ENCODE peak calls at places on chromosomes 5 and 9, in eight cellular contexts. S, Y, H, A, N, J, I and T are unnamed samples.
A peak's percentile ranks its signal among the peaks of the same experiment; 100 is the strongest.

GRCh38 chr5:130034872-130035271 is 130.6 kb downstream of the CHSY3 start:
- DNase-seq in I (no peak), S (no peak), N (no peak), H (no peak), J (peak; percentile 72), Y (no peak), A (no peak), T (no peak)

GRCh38 chr5:5461012-5461411 is 38.5 kb downstream of the ICE1 start:
- DNase-seq in J (no peak), A (no peak), I (no peak), Y (no peak), N (no peak), S (no peak), H (no peak), T (no peak)

GRCh38 chr5:10106806-10107205 is 142.9 kb downstream of the ATPSCKMT start:
- DNase-seq in J (peak; percentile 57), Y (no peak), H (no peak), S (no peak), A (no peak), N (no peak), I (no peak), T (no peak)

GRCh38 chr5:20601678-20602100 is 613.7 kb upstream of the CDH18 start:
- DNase-seq in S (no peak), N (no peak), H (no peak), Y (no peak), I (peak; percentile 3), J (peak; percentile 34), A (no peak), T (peak; percentile 57)

GRCh38 chr9:134590240-134591081 is 51.1 kb upstream of the COL5A1 start:
- DNase-seq in N (peak; percentile 24), J (no peak), S (no peak), A (no peak), I (peak; percentile 50), Y (no peak), H (no peak), T (no peak)

GRCh38 chr9:19408316-19408692 is 505 bp upstream of the ACER2 start:
- DNase-seq in S (no peak), A (no peak), H (no peak), N (no peak), J (no peak), Y (no peak), I (peak; percentile 66), T (no peak)

GRCh38 chr5:12876541-12877298 is 972.5 kb upstream of the CTNND2 start:
- DNase-seq in Y (peak; percentile 0), H (no peak), A (no peak), J (no peak), S (no peak), I (no peak), N (no peak), T (no peak)

GRCh38 chr9:105299190-105299854 is 54.9 kb downstream of the SLC44A1 start:
- DNase-seq in H (no peak), I (no peak), Y (peak; percentile 92), J (peak; percentile 85), S (no peak), N (peak; percentile 26), A (peak; percentile 68), T (no peak)

GRCh38 chr9:124286292-124286931 is 28.7 kb downstream of the NEK6 start:
- DNase-seq in S (no peak), H (peak; percentile 19), J (peak; percentile 89), A (peak; percentile 92), Y (peak; percentile 97), I (no peak), N (no peak), T (no peak)

GRCh38 chr5:133741818-133742355 is 129.5 kb upstream of the FSTL4 start:
- DNase-seq in I (no peak), A (no peak), Y (no peak), S (no peak), H (no peak), N (no peak), J (no peak), T (no peak)

GRCh38 chr9:97906236-97906831 is 16.0 kb downstream of the TRMO start:
- DNase-seq in N (no peak), Y (no peak), I (no peak), H (no peak), J (no peak), A (no peak), S (no peak), T (no peak)

GRCh38 chr9:19284729-19285128 is 54.2 kb downstream of the DENND4C start:
- DNase-seq in A (no peak), J (no peak), Y (peak; percentile 21), S (no peak), N (no peak), H (no peak), I (no peak), T (no peak)

GRCh38 chr5:171702391-171702790 is 83.2 kb upstream of the SMIM23 start:
- DNase-seq in Y (no peak), I (no peak), S (no peak), J (no peak), A (no peak), H (no peak), N (no peak), T (no peak)

GRCh38 chr5:109455598-109456096 is 45.9 kb upstream of the PJA2 start:
- DNase-seq in Y (no peak), S (no peak), I (no peak), N (peak; percentile 11), J (peak; percentile 87), A (peak; percentile 51), H (peak; percentile 31), T (no peak)

GRCh38 chr9:21872696-21873095 is 70.3 kb downstream of the MTAP start:
- DNase-seq in J (no peak), H (no peak), Y (no peak), A (peak; percentile 1), I (no peak), N (no peak), S (no peak), T (no peak)

GRCh38 chr9:99489043-99489378 is 266.9 kb downstream of the SEC61B start:
- DNase-seq in N (no peak), I (no peak), A (no peak), Y (no peak), J (peak; percentile 77), H (no peak), S (no peak), T (no peak)

GRCh38 chr5:139077899-139078298 is 120.3 kb downstream of the SIL1 start:
- DNase-seq in N (peak; percentile 12), S (no peak), H (no peak), A (no peak), J (no peak), Y (no peak), I (no peak), T (no peak)

GRCh38 chr9:30575691-30576090 is 1808.8 kb upstream of the ACO1 start:
- DNase-seq in S (no peak), J (no peak), I (no peak), Y (no peak), A (no peak), H (no peak), N (no peak), T (no peak)

GRCh38 chr9:36793277-36793676 is 220.6 kb downstream of the MELK start:
- DNase-seq in I (peak; percentile 72), J (no peak), Y (no peak), N (no peak), A (no peak), S (no peak), H (peak; percentile 32), T (no peak)

GRCh38 chr5:173296737-173297676 is 31.2 kb downstream of the STC2 start:
- DNase-seq in A (no peak), S (peak; percentile 46), H (no peak), Y (no peak), I (peak; percentile 58), J (no peak), N (peak; percentile 85), T (no peak)

GRCh38 chr9:112485574-112485973 is 1.1 kb upstream of the KIAA1958 start:
- DNase-seq in I (no peak), Y (no peak), N (no peak), S (no peak), J (no peak), H (no peak), A (no peak), T (no peak)
- H3K4me3 ChIP-seq in I (peak overlapping the region; percentile 92), Y (no peak overlapping the region), N (peak overlapping the region; percentile 93), S (no peak overlapping the region), J (no peak overlapping the region), H (peak overlapping the region; percentile 78), A (no peak overlapping the region), T (no peak overlapping the region)

GRCh38 chr5:1788828-1789227 is 10.8 kb downstream of the MRPL36 start:
- DNase-seq in S (no peak), N (peak; percentile 10), A (no peak), Y (no peak), I (peak; percentile 61), H (no peak), J (no peak), T (no peak)
- H3K27me3 ChIP-seq in S (no peaks in the 10 kb centered on the region), N (peaks cover 11% of the 10 kb centered on the region), A (no peaks in the 10 kb centered on the region), Y (peaks cover 3% of the 10 kb centered on the region), I (no peaks in the 10 kb centered on the region), H (peaks cover 3% of the 10 kb centered on the region), J (no peaks in the 10 kb centered on the region), T (no peaks in the 10 kb centered on the region)

DNA sequence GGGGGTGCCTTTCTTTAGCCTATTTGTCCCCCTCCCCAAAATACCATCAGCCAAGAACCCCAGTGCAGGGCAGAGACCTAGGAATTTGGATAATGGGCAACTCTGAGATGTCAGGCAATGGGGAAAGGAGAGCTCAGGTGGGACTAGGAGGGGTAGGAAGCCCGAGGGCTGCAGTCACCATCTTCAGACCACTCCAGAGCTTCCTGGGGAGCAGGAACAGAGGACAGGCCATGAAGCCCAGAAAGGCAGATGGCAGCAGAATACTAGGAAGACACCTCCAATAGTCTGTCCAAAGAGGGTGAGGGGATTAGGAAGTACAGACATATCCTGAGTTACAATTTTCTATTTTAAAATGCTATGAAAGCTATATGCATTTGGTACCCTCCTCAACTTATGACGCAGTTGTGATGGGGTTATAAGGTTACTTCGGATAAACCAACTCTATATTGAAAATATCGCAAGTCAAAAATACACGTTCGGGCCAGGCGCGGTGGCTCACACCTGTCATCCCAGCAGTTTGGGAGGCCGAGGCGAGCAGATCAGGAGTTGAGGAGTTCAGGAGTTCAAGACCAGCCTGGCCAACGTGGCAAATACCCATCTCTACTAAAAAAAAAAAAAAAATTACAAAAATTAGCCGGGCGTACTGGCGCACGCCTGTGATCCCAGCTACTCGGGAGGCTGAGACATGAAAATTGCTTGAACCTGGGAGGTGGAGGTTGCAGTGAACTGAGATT is 34.6 kb upstream of the IL17B start:
- DNase-seq in A (no peak), J (no peak), I (no peak), S (no peak), N (no peak), Y (no peak), H (no peak), T (no peak)
- H3K4me3 ChIP-seq in A (no peak overlapping the region), J (no peak overlapping the region), I (no peak overlapping the region), S (no peak overlapping the region), N (no peak overlapping the region), Y (no peak overlapping the region), H (no peak overlapping the region), T (no peak overlapping the region)

DNA sequence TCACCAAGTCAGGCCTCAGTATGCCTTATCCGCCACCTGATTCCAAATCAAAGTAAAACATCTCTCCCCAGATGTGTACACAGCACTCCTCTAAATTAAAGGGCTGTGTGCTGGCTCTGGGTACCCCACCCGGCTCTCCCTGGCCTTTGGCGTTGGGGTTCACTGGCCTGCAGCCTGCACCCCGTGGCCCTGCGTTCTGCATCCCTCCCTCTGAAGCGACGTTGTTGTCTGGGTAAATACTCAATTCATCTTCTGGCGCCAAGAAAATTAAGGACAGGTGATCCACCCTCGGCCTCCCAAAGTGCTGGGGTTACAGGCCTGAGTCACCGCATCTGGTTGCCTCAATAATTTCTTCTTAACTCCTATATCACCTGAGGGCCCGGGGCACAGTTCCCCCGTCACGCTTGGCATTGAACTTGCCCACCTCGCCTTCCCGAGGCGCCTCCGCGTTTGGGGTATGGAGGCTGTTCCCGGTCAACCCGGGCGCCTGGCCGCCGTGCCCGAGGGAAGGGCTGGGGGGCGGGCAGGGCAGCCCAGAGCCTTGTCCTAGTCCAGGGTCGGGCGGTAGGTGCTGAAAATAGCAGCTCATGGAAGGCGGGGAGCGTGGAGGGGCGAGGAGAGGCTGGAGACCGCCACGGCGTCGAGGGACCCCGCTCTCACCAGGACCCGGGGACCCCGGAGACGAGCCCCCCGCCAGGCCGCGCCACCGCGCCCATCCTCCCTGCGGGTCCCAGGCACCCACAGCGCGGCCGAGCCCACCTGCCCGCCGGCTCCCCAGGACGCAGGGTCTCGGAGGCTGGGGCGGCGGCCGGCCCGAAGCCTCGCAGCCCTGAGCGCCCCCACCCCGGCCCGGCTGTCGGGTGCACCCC is 531 bp downstream of the ABO start:
- DNase-seq in S (no peak), J (no peak), I (peak; percentile 81), N (no peak), A (no peak), Y (peak; percentile 28), H (no peak), T (no peak)
- H3K27me3 ChIP-seq in S (no peaks in the 10 kb centered on the region), J (peaks cover 50% of the 10 kb centered on the region), I (peaks cover 47% of the 10 kb centered on the region), N (no peaks in the 10 kb centered on the region), A (peaks cover 79% of the 10 kb centered on the region), Y (peaks cover 12% of the 10 kb centered on the region), H (no peaks in the 10 kb centered on the region), T (peaks cover 15% of the 10 kb centered on the region)